ENCODE peak calls at places on chromosomes 4 and X, in nine cellular contexts. D is upper lobe of right lung, B is GM20000, K is MCF 10A, X is osteocyte, C is GM12864, V is OCI-LY7, T is cardiac muscle cell, W is tibial artery. H is an unnamed sample.

GRCh38 chr4:127698789-127699200 is 31.4 kb upstream of the SLC25A31 start:
- DNase-seq in T (peak), C (peak), B (peak), K (peak), X (no peak), V (no peak), W (no peak), D (no peak), H (peak)

GRCh38 chrX:15815779-15816452 is 25.6 kb downstream of the ZRSR2 start:
- DNase-seq in W (no peak), V (peak), C (peak), K (peak), X (no peak), T (peak), D (no peak), B (peak), H (peak)

GRCh38 chr4:3742610-3743009 is 23.6 kb upstream of the ADRA2C start:
- DNase-seq in X (no peak), W (no peak), C (no peak), T (no peak), B (no peak), V (no peak), D (no peak), K (no peak), H (no peak)

GRCh38 chr4:181688416-181688815 is 554.8 kb upstream of the TENM3 start:
- DNase-seq in D (no peak), B (no peak), X (no peak), C (no peak), W (no peak), K (peak), V (no peak), T (peak), H (no peak)

GRCh38 chr4:126568652-126569580 is 1063.8 kb upstream of the INTU start:
- DNase-seq in B (no peak), X (no peak), D (no peak), K (no peak), V (no peak), C (no peak), W (no peak), T (no peak), H (no peak)

GRCh38 chrX:48617542-48618340 is 20.4 kb downstream of the WDR13 start:
- DNase-seq in D (no peak), X (no peak), V (no peak), C (no peak), W (no peak), B (no peak), T (peak), K (peak), H (no peak)

GRCh38 chr4:10157478-10158354 is 41.1 kb upstream of the WDR1 start:
- DNase-seq in T (peak), V (peak), K (peak), C (peak), B (peak), X (no peak), D (no peak), W (peak), H (peak)

GRCh38 chrX:9465380-9466114 is 689 bp downstream of the TBL1X start:
- DNase-seq in X (no peak), W (no peak), D (peak), V (peak), B (peak), C (no peak), K (no peak), T (no peak), H (peak)

GRCh38 chr4:160175064-160175643 is 1072.3 kb downstream of the RAPGEF2 start:
- DNase-seq in K (peak), V (no peak), B (no peak), C (no peak), D (peak), W (no peak), X (no peak), T (no peak), H (no peak)

GRCh38 chrX:154727418-154728323 is 23.2 kb downstream of the GAB3 start:
- DNase-seq in W (peak), B (no peak), T (peak), C (no peak), K (peak), D (no peak), V (no peak), X (no peak), H (no peak)

GRCh38 chr4:150579591-150580234 is 2.2 kb upstream of the MAB21L2 start:
- DNase-seq in T (peak), V (no peak), C (no peak), D (no peak), B (no peak), W (no peak), K (no peak), X (peak), H (no peak)

GRCh38 chr4:97507587-97508245 is 635.6 kb downstream of the STPG2 start:
- DNase-seq in T (peak), B (no peak), X (no peak), W (no peak), K (no peak), D (no peak), V (no peak), C (no peak), H (no peak)

GRCh38 chr4:21882050-21882839 is 66.3 kb downstream of the KCNIP4 start:
- DNase-seq in W (no peak), B (no peak), D (no peak), T (no peak), X (no peak), K (no peak), C (no peak), V (no peak), H (no peak)

GRCh38 chrX:150575415-150575814 is 7.0 kb downstream of the MTM1 start:
- DNase-seq in C (no peak), T (peak), B (no peak), V (no peak), W (no peak), K (peak), X (no peak), D (no peak), H (no peak)

GRCh38 chr4:184288451-184289178 is 70.9 kb upstream of the ENPP6 start:
- DNase-seq in C (peak), T (no peak), K (no peak), D (no peak), V (peak), X (no peak), B (peak), W (no peak), H (peak)

GRCh38 chrX:149830192-149830873 is 48.6 kb downstream of the MAGEA9 start:
- DNase-seq in T (peak), B (no peak), X (no peak), W (no peak), C (no peak), V (no peak), D (no peak), K (peak), H (no peak)

GRCh38 chrX:2572740-2573139 is 72.0 kb upstream of the DHRSX start:
- DNase-seq in B (no peak), C (no peak), X (no peak), V (no peak), T (no peak), D (no peak), W (no peak), K (peak), H (no peak)

GRCh38 chr4:35124116-35124515 is 1120.2 kb downstream of the ARAP2 start:
- DNase-seq in W (no peak), B (no peak), V (no peak), X (no peak), T (no peak), C (no peak), K (no peak), D (no peak), H (no peak)

GRCh38 chr4:184355111-184355604 is 119.2 kb downstream of the IRF2 start:
- DNase-seq in X (peak), B (peak), C (peak), D (no peak), K (peak), V (peak), W (peak), T (peak), H (no peak)

GRCh38 chr4:174578366-174578765 is 56.1 kb upstream of the HPGD start:
- DNase-seq in C (no peak), D (no peak), V (no peak), K (peak), B (no peak), X (no peak), T (peak), W (no peak), H (no peak)

GRCh38 chr4:87983996-87984395 is 8.5 kb downstream of the SPP1 start:
- DNase-seq in C (no peak), D (no peak), X (no peak), W (no peak), T (no peak), V (no peak), B (no peak), K (no peak), H (no peak)

GRCh38 chrX:27997641-27998040 is 16.4 kb upstream of the DCAF8L1 start:
- DNase-seq in W (no peak), K (no peak), T (no peak), V (no peak), C (no peak), B (no peak), X (no peak), D (no peak), H (no peak)

GRCh38 chrX:48694776-48695523 is 1.6 kb upstream of the SUV39H1 start:
- DNase-seq in X (no peak), W (no peak), C (no peak), B (no peak), T (no peak), D (no peak), V (no peak), K (no peak), H (no peak)

GRCh38 chr4:54661686-54662085 is 3.9 kb downstream of the KIT start:
- DNase-seq in V (no peak), D (no peak), T (peak), K (peak), B (no peak), X (no peak), W (no peak), C (no peak), H (no peak)

GRCh38 chr4:10730019-10730418 is 45.5 kb upstream of the CLNK start:
- DNase-seq in K (no peak), W (no peak), C (no peak), X (no peak), V (no peak), B (no peak), T (no peak), D (no peak), H (no peak)

GRCh38 chr4:23374280-23374679 is 515.6 kb downstream of the PPARGC1A start:
- DNase-seq in K (peak), W (no peak), D (no peak), C (no peak), B (no peak), V (no peak), X (no peak), T (no peak), H (no peak)

GRCh38 chrX:130081421-130082045 is 28.8 kb downstream of the ELF4 start:
- DNase-seq in K (no peak), W (no peak), T (no peak), C (no peak), D (no peak), B (no peak), V (no peak), X (no peak), H (no peak)

GRCh38 chr4:81836716-81837115 is 365.0 kb upstream of the RASGEF1B start:
- DNase-seq in D (no peak), T (no peak), X (no peak), W (no peak), C (no peak), V (no peak), B (no peak), K (no peak), H (no peak)

GRCh38 chr4:3791910-3792542 is 25.8 kb downstream of the ADRA2C start:
- DNase-seq in T (peak), W (no peak), K (peak), X (no peak), C (no peak), V (peak), B (no peak), D (no peak), H (peak)

GRCh38 chr4:159697322-159698283 is 594.7 kb downstream of the RAPGEF2 start:
- DNase-seq in B (no peak), T (no peak), C (no peak), K (no peak), W (no peak), X (no peak), V (no peak), D (no peak), H (no peak)

GRCh38 chr4:153374471-153374870 is 30.0 kb downstream of the MND1 start:
- DNase-seq in V (no peak), B (no peak), W (no peak), C (no peak), D (no peak), X (no peak), T (peak), K (no peak), H (no peak)

GRCh38 chr4:86484241-86484640 is 109.9 kb upstream of the PTPN13 start:
- DNase-seq in V (no peak), K (no peak), W (no peak), B (no peak), D (no peak), X (no peak), C (no peak), T (no peak), H (no peak)

GRCh38 chr4:86487738-86488137 is 106.4 kb upstream of the PTPN13 start:
- DNase-seq in C (no peak), V (no peak), X (no peak), D (no peak), K (no peak), B (no peak), W (no peak), T (no peak), H (no peak)

GRCh38 chr4:86481429-86481828 is 112.7 kb upstream of the PTPN13 start:
- DNase-seq in B (no peak), D (no peak), K (no peak), T (no peak), X (no peak), W (no peak), C (no peak), V (no peak), H (no peak)

GRCh38 chr4:86482296-86482695 is 111.8 kb upstream of the PTPN13 start:
- DNase-seq in C (no peak), W (no peak), D (no peak), B (no peak), V (no peak), X (no peak), K (no peak), T (no peak), H (no peak)

DNA sequence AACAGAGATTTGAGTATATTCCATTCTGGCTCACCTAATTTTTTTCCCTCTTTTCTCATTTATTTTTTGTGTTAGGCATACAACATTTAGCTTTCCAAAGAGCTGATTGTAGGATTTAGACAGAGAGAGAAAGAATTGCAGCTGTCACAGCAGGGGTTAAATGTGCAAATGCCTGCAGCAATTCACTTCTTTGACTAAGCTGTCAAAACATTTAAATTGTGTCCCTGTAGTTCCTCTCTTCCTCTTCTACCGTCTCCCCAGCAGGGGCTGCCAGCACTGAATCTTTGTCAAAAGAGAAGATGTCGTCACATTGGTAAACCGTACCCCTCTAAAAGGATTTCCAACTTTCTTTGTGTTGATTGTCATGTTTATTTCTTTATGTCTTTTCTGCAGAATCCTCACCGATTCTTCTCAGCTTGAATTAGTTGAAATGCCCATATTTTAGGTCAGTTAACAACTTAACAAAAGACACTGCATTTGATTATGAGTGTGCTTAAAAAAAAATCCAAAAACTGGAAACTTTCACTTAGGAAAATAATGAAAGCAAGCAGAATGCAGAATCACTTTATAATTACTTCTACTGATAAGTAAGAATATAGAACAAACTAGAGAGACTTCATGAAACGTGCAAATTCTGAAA is 111.1 kb upstream of the PTPN13 start:
- DNase-seq in B (no peak), V (no peak), X (no peak), W (no peak), T (peak), C (no peak), K (peak), D (no peak), H (no peak)
- TF ChIP-seq CTCF in B (no peak), V (no peak), X (peak), W (no peak), T (peak), C (no peak), K (no peak), D (no peak), H (no peak)

DNA sequence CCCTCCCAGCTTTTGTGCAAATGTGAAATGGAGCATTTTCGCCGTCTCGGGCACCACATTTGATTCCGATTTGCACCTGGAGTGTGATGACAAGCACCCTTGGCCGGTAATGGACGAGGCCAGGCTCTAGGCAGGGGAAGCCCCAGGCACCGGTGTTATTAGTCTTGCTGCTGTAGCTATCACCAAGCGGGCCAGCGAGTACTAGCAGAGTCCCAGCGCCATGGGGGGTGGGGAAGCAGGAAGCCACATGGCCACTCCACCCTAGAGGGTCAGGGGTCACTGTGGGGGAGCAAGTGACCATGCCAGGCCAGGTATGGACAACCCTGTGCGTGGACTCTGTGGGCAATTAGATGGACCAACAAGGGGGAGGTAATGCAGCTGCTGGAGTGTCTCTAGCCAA is 88.8 kb downstream of the CPZ start:
- DNase-seq in C (no peak), B (no peak), D (peak), V (no peak), X (no peak), T (no peak), K (no peak), W (no peak), H (no peak)
- TF ChIP-seq CTCF in C (no peak), B (no peak), D (no peak), V (no peak), X (no peak), T (no peak), K (no peak), W (no peak), H (no peak)

GRCh38 chr4:183072181-183072580 is 26.9 kb upstream of the WWC2 start:
- DNase-seq in K (no peak), T (no peak), W (no peak), V (no peak), X (no peak), D (no peak), B (no peak), C (no peak), H (no peak)

GRCh38 chr4:183071222-183071621 is 27.8 kb upstream of the WWC2 start:
- DNase-seq in V (no peak), T (no peak), C (no peak), K (no peak), X (no peak), B (no peak), W (no peak), D (no peak), H (no peak)

GRCh38 chr4:183074288-183074990 is 24.6 kb upstream of the WWC2 start:
- DNase-seq in V (no peak), X (no peak), C (no peak), W (no peak), K (no peak), T (peak), B (no peak), D (no peak), H (no peak)

GRCh38 chr4:183078634-183079033 is 20.4 kb upstream of the WWC2 start:
- DNase-seq in K (no peak), X (no peak), B (no peak), V (no peak), W (no peak), T (no peak), C (no peak), D (no peak), H (no peak)

GRCh38 chr4:183073838-183074145 is 25.3 kb upstream of the WWC2 start:
- DNase-seq in V (no peak), C (no peak), D (no peak), K (no peak), W (no peak), T (no peak), B (no peak), X (no peak), H (no peak)
- TF ChIP-seq CTCF in V (peak), C (no peak), D (no peak), K (no peak), W (no peak), T (no peak), B (no peak), X (peak), H (no peak)

GRCh38 chrX:119218198-119218597 is 17.9 kb upstream of the PGRMC1 start:
- DNase-seq in W (no peak), D (no peak), C (no peak), V (peak), B (no peak), T (peak), K (peak), X (no peak), H (no peak)
- TF ChIP-seq CTCF in W (peak), D (peak), C (no peak), V (peak), B (no peak), T (peak), K (peak), X (peak), H (no peak)

H was measured in GM10248.